ENCODE peak calls at places on chromosomes 7 and 10, in nine cellular contexts. One of them, this sample, is unnamed.

GRCh38 chr10:60573342-60573741 is 183.7 kb upstream of the ANK3 start:
- DNase-seq in ovary: no peak
- DNase-seq in IMR-90: no peak
- DNase-seq in lower leg skin: no peak
- DNase-seq in tibial nerve: no peak
- DNase-seq in GM12878: no peak
- DNase-seq in testis: no peak
- DNase-seq in prostate gland: no peak
- DNase-seq in right lobe of liver: no peak
- DNase-seq in this sample: no peak

GRCh38 chr7:116218051-116218645 is 7.8 kb downstream of the TES start:
- DNase-seq in ovary: no peak
- DNase-seq in IMR-90: peak
- DNase-seq in lower leg skin: no peak
- DNase-seq in tibial nerve: no peak
- DNase-seq in GM12878: no peak
- DNase-seq in testis: no peak
- DNase-seq in prostate gland: no peak
- DNase-seq in right lobe of liver: peak
- DNase-seq in this sample: no peak

GRCh38 chr10:30719832-30720231 is 90.3 kb upstream of the LYZL2 start:
- DNase-seq in ovary: no peak
- DNase-seq in IMR-90: no peak
- DNase-seq in lower leg skin: no peak
- DNase-seq in tibial nerve: no peak
- DNase-seq in GM12878: no peak
- DNase-seq in testis: no peak
- DNase-seq in prostate gland: no peak
- DNase-seq in right lobe of liver: no peak
- DNase-seq in this sample: no peak

GRCh38 chr7:6590645-6591110 is 857 bp downstream of the INTS15 start:
- DNase-seq in ovary: no peak
- DNase-seq in IMR-90: no peak
- DNase-seq in lower leg skin: no peak
- DNase-seq in tibial nerve: no peak
- DNase-seq in GM12878: no peak
- DNase-seq in testis: no peak
- DNase-seq in prostate gland: no peak
- DNase-seq in right lobe of liver: no peak
- DNase-seq in this sample: no peak

GRCh38 chr7:91082854-91083495 is 181.3 kb upstream of the FZD1 start:
- DNase-seq in ovary: no peak
- DNase-seq in IMR-90: peak
- DNase-seq in lower leg skin: no peak
- DNase-seq in tibial nerve: no peak
- DNase-seq in GM12878: no peak
- DNase-seq in testis: no peak
- DNase-seq in prostate gland: no peak
- DNase-seq in right lobe of liver: no peak
- DNase-seq in this sample: no peak

GRCh38 chr10:45408421-45409319 is 34.7 kb downstream of the ALOX5 start:
- DNase-seq in ovary: no peak
- DNase-seq in IMR-90: no peak
- DNase-seq in lower leg skin: no peak
- DNase-seq in tibial nerve: no peak
- DNase-seq in GM12878: no peak
- DNase-seq in testis: no peak
- DNase-seq in prostate gland: no peak
- DNase-seq in right lobe of liver: no peak
- DNase-seq in this sample: no peak

GRCh38 chr7:954330-955238 is at the start of gene ADAP1:
- DNase-seq in ovary: no peak
- DNase-seq in IMR-90: peak
- DNase-seq in lower leg skin: no peak
- DNase-seq in tibial nerve: no peak
- DNase-seq in GM12878: no peak
- DNase-seq in testis: no peak
- DNase-seq in prostate gland: no peak
- DNase-seq in right lobe of liver: peak
- DNase-seq in this sample: no peak

GRCh38 chr10:132394936-132395703 is 1.9 kb upstream of the PWWP2B start:
- DNase-seq in ovary: peak
- DNase-seq in IMR-90: no peak
- DNase-seq in lower leg skin: no peak
- DNase-seq in tibial nerve: no peak
- DNase-seq in GM12878: no peak
- DNase-seq in testis: no peak
- DNase-seq in prostate gland: no peak
- DNase-seq in right lobe of liver: peak
- DNase-seq in this sample: no peak

GRCh38 chr10:96043895-96044580 is 655 bp downstream of the CCNJ start:
- DNase-seq in ovary: peak
- DNase-seq in IMR-90: peak
- DNase-seq in lower leg skin: peak
- DNase-seq in tibial nerve: no peak
- DNase-seq in GM12878: no peak
- DNase-seq in testis: peak
- DNase-seq in prostate gland: peak
- DNase-seq in right lobe of liver: peak
- DNase-seq in this sample: peak
- H3K4me3 ChIP-seq in ovary: peak
- H3K4me3 ChIP-seq in IMR-90: peak
- H3K4me3 ChIP-seq in lower leg skin: peak
- H3K4me3 ChIP-seq in tibial nerve: peak
- H3K4me3 ChIP-seq in GM12878: peak
- H3K4me3 ChIP-seq in testis: peak
- H3K4me3 ChIP-seq in prostate gland: peak
- H3K4me3 ChIP-seq in right lobe of liver: peak
- H3K4me3 ChIP-seq in this sample: peak

GRCh38 chr7:121449304-121449703 is 53.2 kb upstream of the FAM3C start:
- DNase-seq in ovary: no peak
- DNase-seq in IMR-90: no peak
- DNase-seq in lower leg skin: no peak
- DNase-seq in tibial nerve: no peak
- DNase-seq in GM12878: no peak
- DNase-seq in testis: no peak
- DNase-seq in prostate gland: no peak
- DNase-seq in right lobe of liver: no peak
- DNase-seq in this sample: no peak
- TF ChIP-seq POLR2A in ovary: no peak
- TF ChIP-seq POLR2A in IMR-90: no peak
- TF ChIP-seq POLR2A in lower leg skin: no peak
- TF ChIP-seq POLR2A in tibial nerve: no peak
- TF ChIP-seq POLR2A in GM12878: no peak
- TF ChIP-seq POLR2A in testis: no peak
- TF ChIP-seq POLR2A in prostate gland: no peak
- TF ChIP-seq POLR2A in right lobe of liver: no peak
- TF ChIP-seq POLR2A in this sample: no peak

DNA sequence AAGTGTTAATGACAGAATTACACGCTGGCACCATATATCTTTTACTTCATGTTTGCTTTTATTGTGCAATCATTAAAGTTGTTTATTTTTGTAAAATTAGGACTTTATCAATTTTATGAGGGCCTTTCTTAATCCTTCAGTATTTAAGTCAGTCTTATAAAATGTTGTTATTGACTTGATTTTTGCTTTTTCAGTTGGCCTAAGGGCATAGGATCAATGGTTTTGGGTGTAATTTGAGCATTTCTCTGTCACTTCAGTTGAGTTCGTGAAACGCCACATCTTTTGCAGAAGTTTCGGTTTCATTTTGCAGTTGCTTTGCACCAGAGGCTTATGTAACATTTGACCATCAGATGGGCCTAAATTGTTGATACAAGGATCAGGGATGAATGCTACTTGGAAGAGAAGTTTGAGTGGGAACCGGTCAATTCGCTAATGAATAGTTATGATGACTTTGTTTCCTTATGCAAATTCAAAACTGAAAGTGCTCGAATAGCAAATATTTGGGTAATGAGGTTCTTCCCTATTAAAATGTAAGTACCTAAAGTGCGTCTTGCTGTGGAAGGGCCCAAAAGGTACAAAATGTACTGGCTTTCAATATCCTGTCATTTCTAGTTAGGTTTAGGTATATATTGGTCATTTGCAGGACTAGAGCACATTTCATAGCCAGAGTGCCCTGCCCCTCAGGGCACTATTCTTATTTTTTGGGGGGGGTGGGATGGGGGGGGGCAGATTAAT is 340.9 kb downstream of the LRMDA start:
- DNase-seq in ovary: no peak
- DNase-seq in IMR-90: no peak
- DNase-seq in lower leg skin: no peak
- DNase-seq in tibial nerve: no peak
- DNase-seq in GM12878: no peak
- DNase-seq in testis: no peak
- DNase-seq in prostate gland: no peak
- DNase-seq in right lobe of liver: no peak
- DNase-seq in this sample: no peak
- H3K4me3 ChIP-seq in ovary: peak
- H3K4me3 ChIP-seq in IMR-90: no peak
- H3K4me3 ChIP-seq in lower leg skin: no peak
- H3K4me3 ChIP-seq in tibial nerve: peak
- H3K4me3 ChIP-seq in GM12878: no peak
- H3K4me3 ChIP-seq in testis: peak
- H3K4me3 ChIP-seq in prostate gland: no peak
- H3K4me3 ChIP-seq in right lobe of liver: peak
- H3K4me3 ChIP-seq in this sample: peak

GRCh38 chr7:27098493-27099223 is 2.9 kb upstream of the HOXA1 start:
- DNase-seq in ovary: peak
- DNase-seq in IMR-90: peak
- DNase-seq in lower leg skin: no peak
- DNase-seq in tibial nerve: no peak
- DNase-seq in GM12878: no peak
- DNase-seq in testis: no peak
- DNase-seq in prostate gland: no peak
- DNase-seq in right lobe of liver: no peak
- DNase-seq in this sample: no peak
- TF ChIP-seq POLR2A in ovary: no peak
- TF ChIP-seq POLR2A in IMR-90: no peak
- TF ChIP-seq POLR2A in lower leg skin: no peak
- TF ChIP-seq POLR2A in tibial nerve: no peak
- TF ChIP-seq POLR2A in GM12878: no peak
- TF ChIP-seq POLR2A in testis: no peak
- TF ChIP-seq POLR2A in prostate gland: peak
- TF ChIP-seq POLR2A in right lobe of liver: no peak
- TF ChIP-seq POLR2A in this sample: no peak

GRCh38 chr10:93058139-93058538 is 2.5 kb upstream of the CYP26C1 start:
- DNase-seq in ovary: no peak
- DNase-seq in IMR-90: peak
- DNase-seq in lower leg skin: no peak
- DNase-seq in tibial nerve: no peak
- DNase-seq in GM12878: no peak
- DNase-seq in testis: no peak
- DNase-seq in prostate gland: no peak
- DNase-seq in right lobe of liver: no peak
- DNase-seq in this sample: no peak

GRCh38 chr10:93062499-93063216 is 2.1 kb downstream of the CYP26C1 start:
- DNase-seq in ovary: no peak
- DNase-seq in IMR-90: peak
- DNase-seq in lower leg skin: no peak
- DNase-seq in tibial nerve: no peak
- DNase-seq in GM12878: no peak
- DNase-seq in testis: peak
- DNase-seq in prostate gland: no peak
- DNase-seq in right lobe of liver: peak
- DNase-seq in this sample: no peak

GRCh38 chr10:93061594-93062498 is 1.2 kb downstream of the CYP26C1 start:
- DNase-seq in ovary: no peak
- DNase-seq in IMR-90: peak
- DNase-seq in lower leg skin: no peak
- DNase-seq in tibial nerve: no peak
- DNase-seq in GM12878: no peak
- DNase-seq in testis: no peak
- DNase-seq in prostate gland: no peak
- DNase-seq in right lobe of liver: no peak
- DNase-seq in this sample: no peak

GRCh38 chr10:93060887-93061593 is 442 bp downstream of the CYP26C1 start:
- DNase-seq in ovary: no peak
- DNase-seq in IMR-90: no peak
- DNase-seq in lower leg skin: no peak
- DNase-seq in tibial nerve: no peak
- DNase-seq in GM12878: no peak
- DNase-seq in testis: no peak
- DNase-seq in prostate gland: no peak
- DNase-seq in right lobe of liver: no peak
- DNase-seq in this sample: no peak

DNA sequence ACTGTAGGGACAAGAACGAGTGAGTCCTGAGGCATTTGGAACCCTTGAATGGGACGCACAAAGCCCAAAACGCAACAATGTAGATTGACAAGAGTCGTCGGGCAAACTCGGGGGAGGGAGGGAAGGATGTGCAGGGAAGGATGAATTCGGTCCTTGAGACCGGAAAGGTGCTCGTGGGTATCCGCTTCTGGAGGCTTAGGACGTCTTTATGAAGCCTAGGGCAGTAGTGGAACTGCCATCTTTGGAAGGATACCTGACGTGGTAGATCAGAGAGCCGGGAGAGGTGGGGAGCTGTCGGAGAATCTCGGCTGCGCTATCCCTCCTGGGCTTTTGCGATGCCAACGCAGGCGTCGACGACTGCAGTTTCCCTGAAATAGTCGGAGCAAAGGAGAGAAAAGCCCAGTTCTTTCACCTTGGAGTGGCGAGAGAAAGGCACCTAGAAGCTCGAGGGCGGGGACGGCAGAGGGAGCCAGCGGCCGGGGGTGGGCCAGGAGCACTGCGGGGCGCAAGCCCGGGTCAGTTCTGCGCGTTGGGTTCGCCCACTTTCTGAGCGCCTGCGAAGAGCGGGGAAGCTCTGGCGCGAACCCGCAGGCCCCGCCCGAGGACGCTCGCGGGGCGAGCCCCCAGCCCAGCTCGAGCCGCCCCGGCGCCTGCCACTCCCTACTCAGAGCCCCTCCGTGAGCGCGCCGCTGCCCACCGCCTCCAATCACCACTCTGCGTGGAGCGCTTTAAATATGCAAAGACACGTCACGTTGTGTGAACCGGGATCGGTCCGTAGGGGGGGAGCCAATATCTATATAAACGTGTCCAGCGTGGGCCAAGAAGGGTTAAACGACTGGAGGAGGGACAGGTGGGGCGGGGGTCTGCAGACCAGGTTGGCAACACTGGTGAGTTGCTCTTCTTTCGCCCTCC is at the start of gene CYP26C1:
- DNase-seq in ovary: no peak
- DNase-seq in IMR-90: no peak
- DNase-seq in lower leg skin: no peak
- DNase-seq in tibial nerve: no peak
- DNase-seq in GM12878: no peak
- DNase-seq in testis: no peak
- DNase-seq in prostate gland: no peak
- DNase-seq in right lobe of liver: no peak
- DNase-seq in this sample: no peak
- H3K4me3 ChIP-seq in ovary: no peak
- H3K4me3 ChIP-seq in IMR-90: no peak
- H3K4me3 ChIP-seq in lower leg skin: no peak
- H3K4me3 ChIP-seq in tibial nerve: no peak
- H3K4me3 ChIP-seq in GM12878: no peak
- H3K4me3 ChIP-seq in testis: no peak
- H3K4me3 ChIP-seq in prostate gland: no peak
- H3K4me3 ChIP-seq in right lobe of liver: no peak
- H3K4me3 ChIP-seq in this sample: no peak

GRCh38 chr10:74151057-74151878 is at the start of gene ADK:
- DNase-seq in ovary: peak
- DNase-seq in IMR-90: peak
- DNase-seq in lower leg skin: peak
- DNase-seq in tibial nerve: peak
- DNase-seq in GM12878: no peak
- DNase-seq in testis: peak
- DNase-seq in prostate gland: peak
- DNase-seq in right lobe of liver: peak
- DNase-seq in this sample: peak
- TF ChIP-seq POLR2A in ovary: peak
- TF ChIP-seq POLR2A in IMR-90: peak
- TF ChIP-seq POLR2A in lower leg skin: no peak
- TF ChIP-seq POLR2A in tibial nerve: peak
- TF ChIP-seq POLR2A in GM12878: peak
- TF ChIP-seq POLR2A in testis: no peak
- TF ChIP-seq POLR2A in prostate gland: peak
- TF ChIP-seq POLR2A in right lobe of liver: peak
- TF ChIP-seq POLR2A in this sample: peak